ENCODE peak calls at places on chromosomes 7 and 10, in six cellular contexts. One of them, this sample, is unnamed.

GRCh38 chr7:155333346-155334234 is 35.9 kb downstream of the INSIG1 start:
- DNase-seq in mucosa of descending colon: no peak
- DNase-seq in kidney: no peak
- DNase-seq in HepG2: no peak
- DNase-seq in HCT116: no peak
- DNase-seq in endodermal cell: peak; percentile 29
- DNase-seq in this sample: no peak

GRCh38 chr7:142866361-142867096 is 11.7 kb downstream of the EPHB6 start:
- DNase-seq in HCT116: no peak
- DNase-seq in kidney: no peak
- DNase-seq in endodermal cell: peak; percentile 92
- DNase-seq in HepG2: peak; percentile 13
- DNase-seq in mucosa of descending colon: peak; percentile 62
- DNase-seq in this sample: peak; percentile 61

GRCh38 chr10:116254422-116255152 is 18.4 kb downstream of the GFRA1 start:
- DNase-seq in endodermal cell: no peak
- DNase-seq in mucosa of descending colon: no peak
- DNase-seq in HepG2: no peak
- DNase-seq in HCT116: no peak
- DNase-seq in kidney: no peak
- DNase-seq in this sample: no peak

GRCh38 chr10:50622497-50623298 is 1.1 kb downstream of the SGMS1 start:
- DNase-seq in kidney: peak; percentile 87
- DNase-seq in HCT116: no peak
- DNase-seq in mucosa of descending colon: peak; percentile 67
- DNase-seq in HepG2: no peak
- DNase-seq in endodermal cell: peak; percentile 69
- DNase-seq in this sample: peak; percentile 55

GRCh38 chr7:24968165-24968564 is 11.8 kb downstream of the OSBPL3 start:
- DNase-seq in endodermal cell: no peak
- DNase-seq in mucosa of descending colon: no peak
- DNase-seq in HCT116: no peak
- DNase-seq in kidney: peak; percentile 63
- DNase-seq in HepG2: no peak
- DNase-seq in this sample: no peak

GRCh38 chr10:55801262-55801661 is 559.8 kb downstream of the ZWINT start:
- DNase-seq in mucosa of descending colon: no peak
- DNase-seq in HepG2: no peak
- DNase-seq in HCT116: no peak
- DNase-seq in endodermal cell: no peak
- DNase-seq in kidney: no peak
- DNase-seq in this sample: no peak

GRCh38 chr7:105932835-105933477 is 30.1 kb upstream of the CDHR3 start:
- DNase-seq in kidney: no peak
- DNase-seq in mucosa of descending colon: no peak
- DNase-seq in HepG2: no peak
- DNase-seq in endodermal cell: peak; percentile 57
- DNase-seq in HCT116: no peak
- DNase-seq in this sample: no peak

GRCh38 chr7:14748461-14748860 is 154.1 kb downstream of the DGKB start:
- DNase-seq in kidney: no peak
- DNase-seq in mucosa of descending colon: no peak
- DNase-seq in endodermal cell: no peak
- DNase-seq in HCT116: peak; percentile 39
- DNase-seq in HepG2: no peak
- DNase-seq in this sample: no peak

GRCh38 chr7:70645876-70646336 is 486.0 kb upstream of the GALNT17 start:
- DNase-seq in kidney: no peak
- DNase-seq in HepG2: no peak
- DNase-seq in HCT116: no peak
- DNase-seq in endodermal cell: peak; percentile 80
- DNase-seq in mucosa of descending colon: no peak
- DNase-seq in this sample: no peak

GRCh38 chr7:157980774-157981173 is 606.8 kb downstream of the PTPRN2 start:
- DNase-seq in HCT116: no peak
- DNase-seq in kidney: peak; percentile 28
- DNase-seq in endodermal cell: peak; percentile 41
- DNase-seq in mucosa of descending colon: no peak
- DNase-seq in HepG2: no peak
- DNase-seq in this sample: no peak
- H3K9me3 ChIP-seq in HCT116: no peaks in the 10 kb centered on the region
- H3K9me3 ChIP-seq in kidney: no peaks in the 10 kb centered on the region
- H3K9me3 ChIP-seq in endodermal cell: peaks cover 61% of the 10 kb centered on the region
- H3K9me3 ChIP-seq in mucosa of descending colon: no peaks in the 10 kb centered on the region
- H3K9me3 ChIP-seq in HepG2: no peaks in the 10 kb centered on the region
- H3K9me3 ChIP-seq in this sample: no peaks in the 10 kb centered on the region

GRCh38 chr7:156944876-156945275 is 4.6 kb upstream of the NOM1 start:
- DNase-seq in HepG2: no peak
- DNase-seq in endodermal cell: no peak
- DNase-seq in kidney: peak; percentile 43
- DNase-seq in HCT116: no peak
- DNase-seq in mucosa of descending colon: no peak
- DNase-seq in this sample: no peak

GRCh38 chr7:156947120-156947843 is 2.2 kb upstream of the NOM1 start:
- DNase-seq in HepG2: peak; percentile 21
- DNase-seq in endodermal cell: no peak
- DNase-seq in kidney: no peak
- DNase-seq in mucosa of descending colon: no peak
- DNase-seq in HCT116: no peak
- DNase-seq in this sample: no peak

GRCh38 chr7:156948361-156948760 is 1.2 kb upstream of the NOM1 start:
- DNase-seq in HepG2: no peak
- DNase-seq in kidney: no peak
- DNase-seq in mucosa of descending colon: no peak
- DNase-seq in endodermal cell: no peak
- DNase-seq in HCT116: no peak
- DNase-seq in this sample: no peak

GRCh38 chr7:156950381-156950858 is 908 bp downstream of the NOM1 start:
- DNase-seq in endodermal cell: no peak
- DNase-seq in mucosa of descending colon: no peak
- DNase-seq in kidney: no peak
- DNase-seq in HCT116: no peak
- DNase-seq in HepG2: no peak
- DNase-seq in this sample: no peak

DNA sequence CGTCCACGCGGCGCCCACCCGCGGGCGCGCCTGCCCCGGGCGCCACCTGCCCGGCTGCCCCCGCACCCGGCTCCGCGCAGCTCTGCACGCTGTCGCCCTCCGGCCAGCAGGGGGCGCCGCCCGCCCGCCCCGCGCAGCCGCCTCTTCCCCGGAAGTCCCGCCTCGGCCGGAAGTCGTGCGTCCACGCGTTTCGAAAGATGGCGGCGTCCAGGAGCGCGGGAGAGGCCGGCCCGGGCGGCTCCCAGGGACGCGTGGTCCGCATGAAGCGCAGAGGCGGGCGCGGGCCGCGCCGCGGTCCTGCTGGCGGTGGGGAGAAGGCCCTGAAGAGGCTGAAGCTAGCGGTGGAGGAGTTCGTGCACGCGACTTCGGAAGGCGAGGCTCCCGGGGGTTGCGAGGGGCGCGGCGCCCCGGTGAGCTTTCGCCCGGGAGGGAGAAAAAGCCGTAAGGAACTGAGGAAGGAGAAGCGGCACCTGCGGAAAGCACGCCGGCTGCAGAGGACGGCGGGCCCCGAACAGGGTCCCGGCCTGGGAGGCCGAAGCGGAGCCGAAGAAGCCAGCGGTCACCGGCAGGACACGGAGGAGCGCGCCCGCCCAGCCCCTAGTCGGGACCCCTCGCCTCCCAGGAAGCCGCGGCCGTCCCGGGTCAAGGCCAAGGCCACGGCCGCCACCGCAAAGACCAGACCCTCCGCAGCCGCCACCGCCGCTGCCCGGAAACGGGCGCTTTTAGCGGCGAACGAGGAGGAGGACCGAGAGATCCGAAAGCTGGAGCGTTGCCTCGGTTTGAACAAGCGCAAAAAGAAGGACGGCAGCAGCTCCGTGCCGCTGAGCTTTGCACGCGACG is at the start of gene NOM1:
- DNase-seq in mucosa of descending colon: peak; percentile 94
- DNase-seq in HepG2: peak; percentile 66
- DNase-seq in endodermal cell: peak; percentile 95
- DNase-seq in HCT116: peak; percentile 56
- DNase-seq in kidney: peak; percentile 96
- DNase-seq in this sample: peak; percentile 93
- TF ChIP-seq CTCF in mucosa of descending colon: peak; percentile 97
- TF ChIP-seq CTCF in HepG2: peak; percentile 79
- TF ChIP-seq CTCF in endodermal cell: peak; percentile 84
- TF ChIP-seq CTCF in HCT116: peak; percentile 76
- TF ChIP-seq CTCF in kidney: peak; percentile 88
- TF ChIP-seq CTCF in this sample: peak; percentile 35

GRCh38 chr7:158190756-158191155 is 396.9 kb downstream of the PTPRN2 start:
- DNase-seq in HepG2: no peak
- DNase-seq in HCT116: no peak
- DNase-seq in kidney: peak; percentile 43
- DNase-seq in endodermal cell: no peak
- DNase-seq in mucosa of descending colon: no peak
- DNase-seq in this sample: no peak

GRCh38 chr7:158187055-158187770 is 400.4 kb downstream of the PTPRN2 start:
- DNase-seq in HepG2: no peak
- DNase-seq in kidney: no peak
- DNase-seq in mucosa of descending colon: no peak
- DNase-seq in endodermal cell: no peak
- DNase-seq in HCT116: no peak
- DNase-seq in this sample: no peak

GRCh38 chr7:158186406-158186805 is 401.2 kb downstream of the PTPRN2 start:
- DNase-seq in endodermal cell: no peak
- DNase-seq in HepG2: no peak
- DNase-seq in kidney: no peak
- DNase-seq in HCT116: no peak
- DNase-seq in mucosa of descending colon: no peak
- DNase-seq in this sample: no peak

GRCh38 chr7:158191671-158192070 is 396.0 kb downstream of the PTPRN2 start:
- DNase-seq in HepG2: no peak
- DNase-seq in mucosa of descending colon: no peak
- DNase-seq in HCT116: no peak
- DNase-seq in kidney: no peak
- DNase-seq in endodermal cell: no peak
- DNase-seq in this sample: no peak

GRCh38 chr7:158188676-158189075 is 398.9 kb downstream of the PTPRN2 start:
- DNase-seq in endodermal cell: no peak
- DNase-seq in kidney: no peak
- DNase-seq in HepG2: no peak
- DNase-seq in HCT116: no peak
- DNase-seq in mucosa of descending colon: no peak
- DNase-seq in this sample: no peak
- H3K9me3 ChIP-seq in endodermal cell: peaks cover 75% of the 10 kb centered on the region
- H3K9me3 ChIP-seq in kidney: no peaks in the 10 kb centered on the region
- H3K9me3 ChIP-seq in HepG2: no peaks in the 10 kb centered on the region
- H3K9me3 ChIP-seq in HCT116: no peaks in the 10 kb centered on the region
- H3K9me3 ChIP-seq in mucosa of descending colon: no peaks in the 10 kb centered on the region
- H3K9me3 ChIP-seq in this sample: peaks cover 19% of the 10 kb centered on the region

DNA sequence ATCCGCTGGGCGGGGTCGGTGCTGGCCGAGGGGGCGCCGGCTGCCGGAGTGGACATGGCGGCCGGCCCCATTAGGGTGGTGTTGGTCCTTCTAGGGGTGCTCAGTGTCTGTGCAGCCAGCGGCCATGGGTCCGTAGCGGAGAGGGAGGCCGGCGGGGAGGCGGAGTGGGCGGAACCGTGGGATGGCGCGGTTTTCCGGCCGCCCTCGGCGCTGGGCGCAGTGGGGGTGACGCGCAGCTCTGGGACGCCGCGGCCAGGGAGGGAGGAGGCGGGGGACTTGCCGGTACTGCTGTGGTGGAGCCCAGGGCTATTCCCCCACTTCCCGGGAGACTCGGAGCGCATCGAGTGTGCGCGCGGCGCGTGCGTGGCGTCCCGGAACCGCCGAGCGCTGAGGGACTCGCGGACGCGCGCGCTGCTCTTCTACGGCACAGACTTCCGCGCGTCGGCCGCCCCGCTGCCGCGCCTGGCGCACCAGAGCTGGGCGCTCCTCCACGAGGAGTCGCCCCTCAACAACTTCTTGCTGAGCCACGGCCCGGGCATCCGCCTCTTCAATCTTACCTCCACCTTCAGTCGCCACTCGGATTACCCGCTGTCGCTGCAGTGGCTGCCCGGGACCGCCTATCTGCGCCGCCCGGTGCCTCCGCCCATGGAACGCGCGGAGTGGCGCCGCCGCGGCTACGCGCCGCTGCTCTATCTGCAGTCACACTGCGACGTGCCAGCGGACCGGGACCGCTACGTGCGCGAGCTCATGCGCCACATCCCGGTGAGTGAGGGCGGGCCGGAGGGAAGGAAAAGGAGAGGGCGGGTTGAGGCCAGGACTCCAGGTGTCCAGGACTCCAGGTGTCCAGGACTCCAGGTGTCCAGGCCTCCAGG is 9.3 kb upstream of the CHCHD1 start:
- DNase-seq in endodermal cell: peak; percentile 92
- DNase-seq in HCT116: peak; percentile 52
- DNase-seq in HepG2: peak; percentile 41
- DNase-seq in kidney: peak; percentile 96
- DNase-seq in mucosa of descending colon: peak; percentile 91
- DNase-seq in this sample: peak; percentile 85
- TF ChIP-seq CTCF in endodermal cell: no peak
- TF ChIP-seq CTCF in HCT116: no peak
- TF ChIP-seq CTCF in HepG2: peak; percentile 48
- TF ChIP-seq CTCF in kidney: peak; percentile 2
- TF ChIP-seq CTCF in mucosa of descending colon: peak; percentile 21
- TF ChIP-seq CTCF in this sample: no peak

DNA sequence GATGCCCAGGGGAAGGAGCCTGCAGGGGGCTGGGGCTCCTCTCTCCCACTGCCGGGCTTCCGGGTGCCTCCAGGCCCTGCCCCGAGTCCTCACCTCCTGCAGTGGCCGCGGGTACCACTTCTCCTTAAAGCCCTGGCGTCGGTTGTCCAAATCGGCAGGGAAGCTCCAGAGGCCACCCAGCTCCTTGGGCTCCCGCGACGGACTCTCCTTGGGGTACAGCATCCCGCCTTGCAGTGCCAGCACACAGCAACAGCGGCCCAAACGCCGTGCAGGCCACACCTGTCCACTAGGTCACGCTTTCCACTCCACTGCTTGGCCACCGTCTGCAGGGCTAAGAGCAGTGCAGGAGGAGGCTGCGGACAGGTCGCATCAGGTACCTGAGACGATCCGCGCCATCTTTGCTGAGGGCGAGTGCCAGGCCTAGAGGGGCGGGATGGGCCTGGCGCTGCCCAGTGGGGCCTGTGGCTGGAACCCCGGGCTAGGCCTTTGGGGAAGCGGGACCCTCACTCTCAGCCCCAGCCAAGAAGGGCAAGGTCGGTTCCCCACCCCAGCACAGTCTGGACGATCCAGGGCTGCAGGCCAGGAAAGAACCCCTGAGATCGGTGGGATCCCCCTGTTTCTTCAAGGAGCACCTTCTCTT is 47.7 kb upstream of the ZNF479 start:
- DNase-seq in endodermal cell: no peak
- DNase-seq in HCT116: no peak
- DNase-seq in mucosa of descending colon: no peak
- DNase-seq in HepG2: no peak
- DNase-seq in kidney: no peak
- DNase-seq in this sample: no peak
- H3K9me3 ChIP-seq in endodermal cell: peaks cover 58% of the 10 kb centered on the region
- H3K9me3 ChIP-seq in HCT116: peaks cover 3% of the 10 kb centered on the region
- H3K9me3 ChIP-seq in mucosa of descending colon: peaks cover 39% of the 10 kb centered on the region
- H3K9me3 ChIP-seq in HepG2: peaks cover 71% of the 10 kb centered on the region
- H3K9me3 ChIP-seq in kidney: peaks cover 5% of the 10 kb centered on the region
- H3K9me3 ChIP-seq in this sample: peaks cover 21% of the 10 kb centered on the region